ENCODE peak calls at places on chromosomes 3 and 15, in seven cellular contexts. B is HFF-Myc, U is fibroblast of lung, J is HCT116, D is heart right ventricle, C is astrocyte of the cerebellum, E is foreskin fibroblast. W is an unnamed sample.

GRCh38 chr3:98827221-98827620 is 64.1 kb downstream of the ST3GAL6 start:
- DNase-seq in B (no peak), U (no peak), J (no peak), D (no peak), C (no peak), E (no peak), W (no peak)

GRCh38 chr15:63052961-63053698 is 10.6 kb downstream of the TPM1 start:
- DNase-seq in B (no peak), U (peak), J (no peak), D (peak), C (no peak), E (peak), W (no peak)

GRCh38 chr3:61794961-61795360 is 233.6 kb downstream of the PTPRG start:
- DNase-seq in B (no peak), U (no peak), J (no peak), D (no peak), C (no peak), E (no peak), W (no peak)

GRCh38 chr3:43153189-43154083 is 47.6 kb upstream of the POMGNT2 start:
- DNase-seq in B (no peak), U (peak), J (no peak), D (peak), C (no peak), E (peak), W (peak)

GRCh38 chr3:196225763-196226364 is 9.5 kb downstream of the SLC51A start:
- DNase-seq in B (no peak), U (no peak), J (no peak), D (no peak), C (no peak), E (no peak), W (no peak)

GRCh38 chr15:76865548-76865991 is 39.6 kb downstream of the SCAPER start:
- DNase-seq in B (no peak), U (no peak), J (no peak), D (no peak), C (no peak), E (no peak), W (no peak)

GRCh38 chr15:77821188-77821958 is 188.7 kb upstream of the LINGO1 start:
- DNase-seq in B (peak), U (peak), J (peak), D (peak), C (peak), E (peak), W (peak)

GRCh38 chr3:188854395-188855149 is 317.2 kb upstream of the TPRG1 start:
- DNase-seq in B (no peak), U (peak), J (no peak), D (no peak), C (no peak), E (peak), W (peak)

GRCh38 chr3:114557791-114558190 is 264.0 kb downstream of the TIGIT start:
- DNase-seq in B (no peak), U (peak), J (no peak), D (no peak), C (no peak), E (peak), W (peak)

GRCh38 chr15:66252411-66253295 is 897 bp downstream of the MEGF11 start:
- DNase-seq in B (no peak), U (peak), J (peak), D (peak), C (peak), E (peak), W (peak)

GRCh38 chr3:172991424-172991996 is 149.5 kb downstream of the SPATA16 start:
- DNase-seq in B (no peak), U (peak), J (no peak), D (no peak), C (no peak), E (no peak), W (no peak)

GRCh38 chr3:193982258-193982659 is 153.7 kb upstream of the HES1 start:
- DNase-seq in B (no peak), U (peak), J (no peak), D (peak), C (no peak), E (peak), W (peak)

GRCh38 chr15:65372787-65373067 is 5.1 kb downstream of the IGDCC3 start:
- DNase-seq in B (no peak), U (no peak), J (no peak), D (no peak), C (no peak), E (no peak), W (no peak)

GRCh38 chr3:111715911-111716523 is 120.9 kb upstream of the ZBED2 start:
- DNase-seq in B (no peak), U (peak), J (no peak), D (peak), C (no peak), E (peak), W (peak)

GRCh38 chr15:83365370-83365938 is 81.0 kb upstream of the BNC1 start:
- DNase-seq in B (peak), U (peak), J (peak), D (no peak), C (no peak), E (peak), W (peak)

GRCh38 chr3:47370887-47371697 is 9.7 kb upstream of the PTPN23 start:
- DNase-seq in B (no peak), U (no peak), J (no peak), D (peak), C (no peak), E (peak), W (peak)
- TF ChIP-seq CTCF in B (peak), U (no peak), J (no peak), D (peak), C (peak), E (no peak), W (peak)

DNA sequence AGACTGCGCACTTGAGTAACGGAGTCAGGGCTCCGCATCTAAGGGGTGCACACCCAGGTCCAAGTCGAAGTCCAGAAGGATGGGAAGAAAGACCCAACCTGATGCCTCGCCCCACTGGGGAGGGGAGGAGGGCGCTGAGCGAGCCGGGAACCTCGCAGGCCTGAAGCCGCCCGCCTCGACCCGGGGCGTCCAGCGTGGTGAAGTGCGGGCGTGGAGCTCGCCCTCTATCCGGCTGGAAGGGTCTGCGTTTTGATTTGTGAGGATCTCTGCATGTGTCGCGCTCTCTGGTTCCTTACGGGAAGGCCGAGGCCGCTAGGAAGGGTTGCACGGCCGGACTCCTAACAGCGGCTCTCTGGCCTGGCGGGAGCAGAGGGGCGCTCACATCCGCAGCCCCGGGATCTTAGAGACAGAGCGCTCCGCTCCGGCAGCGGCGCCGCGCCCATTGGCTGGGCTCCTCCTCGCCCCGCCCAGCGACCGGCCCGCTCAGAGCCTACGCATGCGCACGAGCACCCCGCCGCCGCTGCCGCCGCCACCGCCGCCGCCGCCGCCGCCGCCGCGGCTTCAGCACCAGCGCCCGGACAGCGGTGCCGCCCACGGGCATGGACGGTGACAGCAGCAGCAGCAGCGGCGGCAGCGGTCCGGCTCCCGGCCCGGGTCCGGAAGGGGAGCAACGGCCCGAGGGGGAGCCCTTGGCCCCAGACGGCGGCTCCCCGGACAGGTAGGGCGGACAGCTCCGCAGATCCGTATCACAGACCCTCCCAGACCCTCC is at the start of gene DISP2:
- DNase-seq in B (no peak), U (peak), J (peak), D (peak), C (no peak), E (peak), W (peak)
- H3K4me3 ChIP-seq in B (peak), U (peak), J (peak), D (peak), C (peak), E (peak), W (peak)

GRCh38 chr3:16828815-16829214 is 55.9 kb upstream of the PLCL2 start:
- DNase-seq in B (peak), U (peak), J (peak), D (no peak), C (no peak), E (peak), W (peak)
- TF ChIP-seq CTCF in B (peak), U (peak), J (peak), D (peak), C (peak), E (peak), W (peak)

DNA sequence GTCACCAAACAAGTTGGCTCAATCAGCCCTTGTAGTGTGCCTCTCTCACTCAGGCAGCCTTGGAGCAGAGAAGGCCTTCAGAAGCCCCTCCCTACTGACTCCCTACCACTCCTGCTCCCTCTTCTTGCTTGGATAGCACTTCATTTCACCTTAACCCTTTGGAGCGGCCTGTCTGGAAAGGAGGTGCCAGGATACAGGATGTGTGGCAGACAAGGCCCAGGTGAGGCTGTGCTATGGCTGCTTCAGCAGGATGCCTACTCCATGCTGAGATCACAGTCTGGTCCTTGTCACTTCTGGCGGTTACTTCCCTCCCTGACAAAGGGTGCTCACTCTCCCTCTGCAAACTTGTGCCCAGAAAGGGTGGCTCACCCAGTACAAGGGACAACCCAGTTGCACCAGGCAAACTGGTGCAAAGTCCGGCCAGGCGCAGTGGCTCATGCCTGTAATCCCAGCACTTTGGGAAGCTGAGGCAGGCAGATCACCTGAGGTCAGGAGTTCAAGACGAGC is 1.0 kb downstream of the MON1A start:
- DNase-seq in B (no peak), U (no peak), J (no peak), D (no peak), C (no peak), E (no peak), W (no peak)
- H3K4me3 ChIP-seq in B (peak), U (no peak), J (peak), D (peak), C (peak), E (peak), W (peak)

DNA sequence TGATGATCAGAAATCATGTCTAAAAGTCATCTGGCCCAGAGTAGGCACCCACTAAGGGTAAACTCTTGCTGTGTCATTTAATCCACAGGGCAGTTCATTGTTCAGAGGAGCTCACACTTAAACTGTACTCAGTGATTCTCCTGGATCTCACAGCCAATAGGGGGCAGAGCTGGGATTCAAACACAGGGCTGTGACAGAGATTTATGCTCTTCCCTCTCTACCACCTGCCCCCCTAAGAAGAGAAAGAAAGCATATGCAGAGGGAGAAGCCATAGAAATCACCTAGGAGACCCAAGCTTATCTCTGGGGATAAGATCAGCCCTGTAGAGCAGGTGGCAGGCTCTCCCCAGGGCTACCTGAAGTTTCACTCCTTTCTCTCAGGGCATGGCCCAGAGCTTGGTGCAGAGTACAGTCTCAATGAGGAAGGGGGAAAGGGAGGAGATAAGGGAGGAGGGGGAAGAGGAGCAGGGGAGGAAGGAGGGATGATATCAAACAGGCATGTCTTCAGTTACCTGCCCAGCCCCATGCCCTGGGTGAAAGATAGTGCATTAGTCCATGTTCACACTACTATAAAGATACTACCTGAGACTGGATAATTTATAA is 51.8 kb upstream of the ADPGK start:
- DNase-seq in B (no peak), U (peak), J (peak), D (no peak), C (no peak), E (no peak), W (peak)
- TF ChIP-seq CTCF in B (peak), U (peak), J (peak), D (peak), C (peak), E (peak), W (peak)

GRCh38 chr3:39809995-39810595 is 686 bp downstream of the MYRIP start:
- DNase-seq in B (no peak), U (no peak), J (no peak), D (peak), C (no peak), E (peak), W (no peak)
- H3K4me3 ChIP-seq in B (peak), U (no peak), J (peak), D (peak), C (peak), E (peak), W (peak)

GRCh38 chr3:9932843-9933560 is 632 bp upstream of the CRELD1 start:
- DNase-seq in B (no peak), U (peak), J (peak), D (peak), C (no peak), E (peak), W (peak)

GRCh38 chr3:9928158-9928557 is 5.5 kb upstream of the CRELD1 start:
- DNase-seq in B (no peak), U (no peak), J (no peak), D (no peak), C (no peak), E (no peak), W (no peak)

GRCh38 chr3:9932535-9932842 is 1.1 kb upstream of the CRELD1 start:
- DNase-seq in B (no peak), U (no peak), J (no peak), D (no peak), C (no peak), E (no peak), W (no peak)

GRCh38 chr3:9933561-9934234 is at the start of gene CRELD1:
- DNase-seq in B (peak), U (peak), J (peak), D (peak), C (peak), E (peak), W (peak)

DNA sequence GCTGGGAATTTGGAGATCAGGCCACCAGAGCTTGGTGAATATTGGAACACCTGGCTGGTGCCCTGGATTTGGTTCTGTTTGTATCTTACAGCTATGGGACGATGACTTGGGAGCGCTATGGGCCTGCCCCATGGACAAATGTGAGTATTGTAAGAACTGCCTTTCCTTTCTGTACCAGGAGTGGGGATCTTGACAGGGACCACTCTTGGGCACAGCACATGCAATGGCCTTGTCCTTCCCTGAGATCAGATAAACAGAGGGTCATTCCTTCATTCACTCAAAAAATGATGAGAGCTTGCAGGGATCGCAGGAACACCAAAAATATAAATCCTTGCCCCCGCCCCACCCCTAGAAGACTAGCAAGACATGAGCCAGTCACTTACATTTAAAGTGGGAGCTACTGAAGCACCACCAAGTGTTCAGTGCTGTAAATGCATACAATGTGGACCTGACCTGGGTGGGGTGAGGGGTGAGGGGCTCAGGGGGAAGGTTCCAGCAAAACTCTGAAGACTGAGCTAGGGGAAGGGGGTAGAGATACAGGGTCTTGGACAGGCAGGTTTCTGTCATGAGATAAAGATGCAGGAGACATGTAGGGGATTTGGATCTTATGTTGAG is 2.7 kb upstream of the CRELD1 start:
- DNase-seq in B (no peak), U (peak), J (no peak), D (no peak), C (no peak), E (peak), W (peak)
- TF ChIP-seq CTCF in B (no peak), U (no peak), J (peak), D (no peak), C (no peak), E (no peak), W (peak)

GRCh38 chr15:40567111-40567510 is 2.0 kb upstream of the RPUSD2 start:
- DNase-seq in B (no peak), U (no peak), J (peak), D (no peak), C (no peak), E (peak), W (peak)

GRCh38 chr15:40565333-40566238 is 744 bp upstream of the CCDC32 start:
- DNase-seq in B (no peak), U (no peak), J (no peak), D (no peak), C (no peak), E (no peak), W (no peak)

GRCh38 chr15:40562691-40563090 is 2.2 kb downstream of the CCDC32 start:
- DNase-seq in B (no peak), U (no peak), J (no peak), D (no peak), C (no peak), E (no peak), W (no peak)

GRCh38 chr15:40569139-40569953 is at the start of gene RPUSD2:
- DNase-seq in B (peak), U (peak), J (peak), D (peak), C (peak), E (peak), W (peak)

GRCh38 chr15:40564591-40565332 is at the start of gene CCDC32:
- DNase-seq in B (peak), U (peak), J (peak), D (peak), C (peak), E (peak), W (peak)
- H3K4me3 ChIP-seq in B (peak), U (peak), J (peak), D (peak), C (peak), E (peak), W (peak)

GRCh38 chr3:33067484-33067883 is 29.5 kb downstream of the GLB1 start:
- DNase-seq in B (peak), U (peak), J (peak), D (no peak), C (no peak), E (peak), W (peak)
- TF ChIP-seq CTCF in B (no peak), U (no peak), J (no peak), D (no peak), C (no peak), E (no peak), W (no peak)

GRCh38 chr3:51390186-51390585 is 899 bp upstream of the RBM15B start:
- DNase-seq in B (no peak), U (no peak), J (no peak), D (no peak), C (no peak), E (no peak), W (no peak)
- H3K4me3 ChIP-seq in B (peak), U (no peak), J (peak), D (peak), C (no peak), E (peak), W (no peak)

W was measured in fibroblast of pulmonary artery.